ENCODE peak calls at places on chromosomes 1 and 21, in eight cellular contexts. W, T, R, M, N, I, D and L are unnamed samples.

GRCh38 chr1:182869241-182869666 is 30.1 kb downstream of the DHX9 start:
- DNase-seq in W (peak), T (no peak), R (no peak), M (no peak), N (no peak), I (no peak), D (no peak), L (no peak)

GRCh38 chr1:226638001-226638601 is 89.5 kb downstream of the STUM start:
- DNase-seq in W (no peak), T (peak), R (no peak), M (no peak), N (peak), I (no peak), D (no peak), L (no peak)

GRCh38 chr21:42580793-42581201 is 67.1 kb downstream of the SLC37A1 start:
- DNase-seq in W (no peak), T (no peak), R (no peak), M (no peak), N (no peak), I (no peak), D (no peak), L (no peak)

GRCh38 chr1:90964444-90965035 is 57.3 kb downstream of the ZNF644 start:
- DNase-seq in W (peak), T (peak), R (no peak), M (no peak), N (no peak), I (no peak), D (peak), L (no peak)

GRCh38 chr1:116514708-116515525 is 55.9 kb downstream of the CD58 start:
- DNase-seq in W (no peak), T (no peak), R (peak), M (no peak), N (no peak), I (no peak), D (peak), L (no peak)

GRCh38 chr1:154503898-154504297 is 1.7 kb upstream of the SHE start:
- DNase-seq in W (no peak), T (no peak), R (no peak), M (no peak), N (no peak), I (no peak), D (no peak), L (no peak)

GRCh38 chr1:56799605-56800398 is 19.4 kb downstream of the FYB2 start:
- DNase-seq in W (no peak), T (no peak), R (no peak), M (peak), N (no peak), I (peak), D (peak), L (no peak)

GRCh38 chr1:119747451-119747850 is 21.3 kb downstream of the HMGCS2 start:
- DNase-seq in W (peak), T (no peak), R (no peak), M (no peak), N (no peak), I (no peak), D (no peak), L (no peak)

GRCh38 chr1:205569411-205570172 is 62.2 kb downstream of the ELK4 start:
- DNase-seq in W (no peak), T (peak), R (no peak), M (no peak), N (peak), I (no peak), D (no peak), L (no peak)

GRCh38 chr1:54053745-54054437 is 483 bp downstream of the TCEANC2 start:
- DNase-seq in W (peak), T (peak), R (no peak), M (peak), N (no peak), I (no peak), D (peak), L (no peak)

GRCh38 chr1:84855168-84855567 is 37.8 kb downstream of the LPAR3 start:
- DNase-seq in W (no peak), T (no peak), R (no peak), M (no peak), N (no peak), I (no peak), D (peak), L (no peak)

GRCh38 chr1:24709748-24710416 is 35.4 kb upstream of the CLIC4 start:
- DNase-seq in W (no peak), T (no peak), R (peak), M (no peak), N (no peak), I (no peak), D (no peak), L (no peak)

GRCh38 chr1:151542710-151543129 is 2.6 kb downstream of the TUFT1 start:
- DNase-seq in W (no peak), T (peak), R (no peak), M (peak), N (no peak), I (peak), D (peak), L (no peak)